ENCODE peak calls at places on chromosome 9, in six cellular contexts. X is AG04449, I is A549, D is endothelial cell, A is fibroblast of pulmonary artery, O is progenitor cell of endocrine pancreas. Z is an unnamed sample.

GRCh38 chr9:129863059-129863690 is 27.9 kb downstream of the USP20 start:
- DNase-seq in A (peak), O (no peak), X (no peak), D (no peak), I (no peak), Z (peak)

GRCh38 chr9:80954521-80954920 is 734.8 kb downstream of the TLE1 start:
- DNase-seq in D (no peak), O (no peak), X (no peak), A (peak), I (no peak), Z (no peak)

GRCh38 chr9:99824378-99825157 is 2.9 kb downstream of the NR4A3 start:
- DNase-seq in A (peak), D (peak), O (peak), I (no peak), X (no peak), Z (peak)

GRCh38 chr9:83299556-83299955 is 236.6 kb upstream of the RASEF start:
- DNase-seq in I (peak), O (no peak), D (no peak), A (peak), X (no peak), Z (no peak)

GRCh38 chr9:135858491-135859185 is 48.7 kb downstream of the CAMSAP1 start:
- DNase-seq in D (no peak), O (no peak), A (no peak), X (no peak), I (no peak), Z (no peak)

GRCh38 chr9:76027426-76027825 is 137.0 kb downstream of the PCSK5 start:
- DNase-seq in I (no peak), O (no peak), D (no peak), A (peak), X (no peak), Z (no peak)

GRCh38 chr9:128457207-128457606 is 1.4 kb downstream of the ODF2 start:
- DNase-seq in A (no peak), X (no peak), I (no peak), D (no peak), O (no peak), Z (no peak)

GRCh38 chr9:94801685-94802084 is 75.2 kb downstream of the AOPEP start:
- DNase-seq in A (peak), O (no peak), I (no peak), D (no peak), X (no peak), Z (no peak)

GRCh38 chr9:69331444-69331843 is 6.4 kb downstream of the ENTREP1 start:
- DNase-seq in O (no peak), A (no peak), I (no peak), D (no peak), X (no peak), Z (no peak)

GRCh38 chr9:15513335-15513734 is 2.6 kb upstream of the PSIP1 start:
- DNase-seq in I (peak), D (no peak), X (no peak), A (peak), O (no peak), Z (no peak)

GRCh38 chr9:13459071-13459470 is 179.6 kb upstream of the MPDZ start:
- DNase-seq in A (no peak), D (no peak), X (no peak), O (no peak), I (no peak), Z (no peak)

GRCh38 chr9:89533396-89534187 is 35.7 kb upstream of the SEMA4D start:
- DNase-seq in D (no peak), O (no peak), I (no peak), A (no peak), X (no peak), Z (no peak)

GRCh38 chr9:98215821-98216220 is 23.4 kb upstream of the CORO2A start:
- DNase-seq in I (peak), A (peak), O (no peak), D (peak), X (no peak), Z (no peak)
- TF ChIP-seq CTCF in I (peak), A (peak), O (peak), D (peak), X (peak), Z (peak)

GRCh38 chr9:133780962-133781827 is 43.0 kb upstream of the SARDH start:
- DNase-seq in A (no peak), I (no peak), O (no peak), X (no peak), D (no peak), Z (no peak)

GRCh38 chr9:133783331-133783731 is 45.2 kb upstream of the SARDH start:
- DNase-seq in A (no peak), O (no peak), I (no peak), X (no peak), D (no peak), Z (no peak)

GRCh38 chr9:133780404-133780945 is 42.3 kb upstream of the SARDH start:
- DNase-seq in A (no peak), D (no peak), I (no peak), X (no peak), O (no peak), Z (no peak)

GRCh38 chr9:133782157-133783130 is 44.3 kb upstream of the SARDH start:
- DNase-seq in A (peak), X (peak), O (peak), D (peak), I (peak), Z (no peak)

GRCh38 chr9:133781828-133782135 is 43.6 kb upstream of the SARDH start:
- DNase-seq in I (no peak), X (no peak), D (no peak), A (no peak), O (no peak), Z (no peak)
- TF ChIP-seq CTCF in I (no peak), X (no peak), D (no peak), A (no peak), O (no peak), Z (no peak)

DNA sequence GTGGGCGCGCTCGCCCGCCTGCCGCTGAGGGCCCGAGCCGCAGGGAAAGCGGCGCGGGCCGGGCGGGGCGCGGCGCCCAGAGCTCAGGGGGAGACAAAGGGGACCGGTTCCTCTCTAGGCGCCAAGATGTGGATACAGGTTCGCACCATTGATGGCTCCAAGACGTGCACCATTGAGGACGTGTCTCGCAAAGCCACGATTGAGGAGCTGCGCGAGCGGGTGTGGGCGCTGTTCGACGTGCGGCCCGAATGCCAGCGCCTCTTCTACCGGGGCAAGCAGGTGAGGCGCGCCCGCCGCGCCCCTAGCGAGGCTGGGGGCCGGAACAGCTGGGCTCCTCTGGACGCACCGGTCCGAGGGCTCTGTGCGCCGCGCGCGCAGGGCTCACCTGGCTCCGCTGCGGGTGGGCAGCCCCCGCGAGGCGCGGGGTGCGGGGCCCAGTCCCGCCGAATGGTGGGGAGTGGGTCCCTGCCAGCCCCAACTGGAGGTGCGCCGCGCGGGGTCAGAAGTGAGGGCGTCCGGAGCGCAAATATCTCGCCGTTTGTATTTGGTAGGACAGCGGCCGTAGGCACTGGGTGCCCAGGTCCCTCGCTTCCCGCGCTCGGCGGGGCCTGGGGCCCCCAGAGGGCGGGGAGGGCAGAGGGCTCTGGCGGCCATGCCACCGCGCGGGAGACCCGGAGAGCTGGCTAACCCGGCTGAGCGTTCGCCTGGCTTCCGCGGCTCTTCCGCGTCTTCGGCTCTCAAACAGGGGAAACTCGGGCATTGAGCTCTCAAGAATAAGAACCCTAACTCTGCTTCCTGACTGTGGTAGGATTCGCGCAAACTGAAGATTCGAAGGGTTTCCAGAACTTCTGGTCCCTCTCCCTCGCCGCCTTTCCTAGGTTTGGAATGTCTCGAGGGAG is 615 bp downstream of the UHRF2 start:
- DNase-seq in A (peak), O (peak), D (peak), I (peak), X (no peak), Z (peak)
- TF ChIP-seq CTCF in A (no peak), O (no peak), D (no peak), I (no peak), X (no peak), Z (no peak)

DNA sequence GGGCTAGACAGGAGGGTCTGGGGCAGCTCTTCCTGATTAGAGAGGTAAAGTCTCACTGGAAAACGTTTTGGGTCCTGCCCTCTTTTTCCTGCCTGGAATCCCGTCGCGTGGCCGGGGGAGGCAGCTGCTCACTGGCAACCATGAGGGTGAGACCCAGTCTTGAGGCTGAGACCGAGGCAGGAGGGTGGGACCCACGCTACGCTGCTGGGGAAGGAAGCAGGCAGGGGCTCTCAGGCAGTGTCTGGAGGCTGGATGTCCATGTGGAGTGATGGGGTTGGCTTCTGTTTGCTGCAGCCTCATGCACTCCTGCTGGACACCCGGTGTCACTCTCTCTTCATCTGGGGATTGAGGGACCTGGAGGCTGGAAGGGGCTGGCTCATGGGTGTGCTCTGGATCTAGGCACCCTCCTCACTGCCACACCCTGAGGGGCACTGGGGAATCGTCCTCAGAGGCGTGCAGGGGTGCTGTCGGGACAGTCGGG is 11.3 kb upstream of the SLC2A6 start:
- DNase-seq in A (no peak), D (no peak), I (no peak), X (no peak), O (no peak), Z (no peak)
- TF ChIP-seq CTCF in A (no peak), D (no peak), I (no peak), X (no peak), O (no peak), Z (no peak)

DNA sequence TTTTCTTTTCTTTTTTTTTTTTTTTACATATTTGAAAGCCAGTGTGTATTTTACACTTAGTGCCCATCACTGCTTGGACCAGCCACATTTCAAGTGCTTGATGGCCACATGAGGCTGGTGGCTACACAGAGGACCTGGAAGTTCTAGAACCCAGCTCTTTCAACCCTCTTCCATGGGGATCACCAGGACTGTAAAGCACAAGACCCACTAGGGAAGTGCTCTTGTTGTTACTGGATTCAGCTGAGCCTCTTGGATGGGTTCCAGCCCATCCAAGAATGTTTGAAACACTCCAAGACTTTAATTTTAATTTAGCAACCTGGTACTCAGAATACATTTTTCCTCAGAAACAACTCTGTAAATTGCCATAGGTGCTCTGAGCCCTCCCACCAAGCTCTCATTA is 212.6 kb downstream of the HSD17B3 start:
- DNase-seq in X (no peak), A (no peak), D (no peak), O (no peak), I (no peak), Z (no peak)
- TF ChIP-seq CTCF in X (no peak), A (no peak), D (no peak), O (no peak), I (no peak), Z (no peak)

GRCh38 chr9:117416856-117417255 is 2.0 kb upstream of the ASTN2 start:
- DNase-seq in I (no peak), A (no peak), O (no peak), X (no peak), D (no peak), Z (no peak)

GRCh38 chr9:117413346-117414219 is 1.3 kb downstream of the ASTN2 start:
- DNase-seq in X (no peak), A (no peak), I (no peak), O (peak), D (peak), Z (peak)

GRCh38 chr9:117414220-117414905 is 494 bp downstream of the ASTN2 start:
- DNase-seq in I (peak), D (peak), X (no peak), O (peak), A (peak), Z (peak)

GRCh38 chr9:117414906-117415583 is at the start of gene ASTN2:
- DNase-seq in X (no peak), I (no peak), O (peak), D (peak), A (no peak), Z (peak)

DNA sequence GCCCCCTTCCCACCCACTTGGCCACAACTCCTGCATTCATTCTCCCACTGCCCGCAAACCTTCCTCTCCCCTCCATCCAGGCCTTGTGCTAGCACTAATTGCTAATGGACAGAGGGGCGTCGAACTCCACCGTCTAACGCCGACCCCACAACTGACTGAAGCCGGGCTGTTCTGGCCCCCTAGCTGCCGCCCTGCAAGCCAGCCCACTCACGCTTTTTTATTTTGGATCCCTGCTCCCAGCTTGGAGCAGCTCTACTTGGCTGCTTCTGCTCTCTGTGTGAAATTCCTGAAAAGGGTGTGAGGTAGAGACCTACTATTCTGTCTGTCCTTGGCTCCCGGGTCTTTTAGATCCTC is 704 bp upstream of the ASTN2 start:
- DNase-seq in X (no peak), I (no peak), O (no peak), D (peak), A (no peak), Z (no peak)
- TF ChIP-seq CTCF in X (no peak), I (no peak), O (peak), D (no peak), A (no peak), Z (no peak)